ENCODE peak calls at places on chromosomes 2 and 18, in seven cellular contexts. G, B, L, A, H, Q and Z are unnamed samples.

GRCh38 chr2:238279324-238279682 is 9.1 kb downstream of the PER2 start:
- DNase-seq in B (no peak), Q (no peak), A (no peak), H (no peak), G (no peak), L (no peak), Z (no peak)

GRCh38 chr2:112020561-112020960 is 34.5 kb upstream of the TMEM87B start:
- DNase-seq in L (peak), B (no peak), A (no peak), G (no peak), H (no peak), Q (no peak), Z (no peak)

GRCh38 chr2:675982-676646 is 1.1 kb downstream of the TMEM18 start:
- DNase-seq in A (peak), H (peak), G (no peak), B (no peak), L (peak), Q (no peak), Z (peak)

GRCh38 chr2:203648273-203648672 is 58.2 kb upstream of the CD28 start:
- DNase-seq in G (no peak), B (no peak), A (no peak), H (no peak), Q (no peak), L (no peak), Z (no peak)

GRCh38 chr2:181430406-181431199 is 26.6 kb upstream of the ITGA4 start:
- DNase-seq in L (no peak), A (peak), B (no peak), Q (no peak), G (no peak), H (no peak), Z (no peak)

GRCh38 chr2:144471316-144472045 is 48.4 kb downstream of the ZEB2 start:
- DNase-seq in H (no peak), L (no peak), Q (no peak), A (peak), G (no peak), B (no peak), Z (peak)

GRCh38 chr2:79585701-79586428 is 73.0 kb downstream of the CTNNA2 start:
- DNase-seq in A (no peak), B (no peak), Q (no peak), H (peak), L (peak), G (no peak), Z (no peak)

GRCh38 chr18:59691996-59692395 is 5.2 kb downstream of the CCBE1 start:
- DNase-seq in G (no peak), A (no peak), Q (no peak), H (no peak), L (no peak), B (no peak), Z (no peak)

GRCh38 chr2:133240505-133241230 is 327.6 kb downstream of the NCKAP5 start:
- DNase-seq in G (no peak), A (no peak), B (no peak), H (peak), Q (no peak), L (no peak), Z (no peak)

GRCh38 chr2:106085441-106085911 is 108.6 kb downstream of the UXS1 start:
- DNase-seq in L (no peak), H (no peak), A (peak), Q (no peak), G (no peak), B (no peak), Z (no peak)
- TF ChIP-seq CTCF in L (no peak), H (peak), A (peak), Q (peak), G (peak), B (peak), Z (peak)

DNA sequence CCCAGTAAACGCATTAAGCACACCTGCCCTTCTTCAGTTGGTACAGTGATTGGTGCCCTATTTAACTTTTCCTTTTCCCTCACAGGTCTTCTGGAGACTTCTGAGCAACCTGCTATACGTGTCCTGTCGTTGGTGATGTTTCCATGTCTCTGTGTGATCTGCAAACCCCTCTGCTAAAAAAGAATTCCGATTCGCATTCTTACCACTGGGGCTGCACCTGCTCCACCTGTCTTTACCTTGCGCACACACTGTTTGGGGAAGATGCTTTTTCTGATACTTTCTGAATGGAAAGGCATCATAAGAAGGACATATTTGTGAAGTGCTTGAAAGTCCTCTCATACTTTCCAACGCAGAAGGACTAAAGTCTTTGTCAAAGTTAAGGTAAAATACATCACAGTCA is 323.9 kb upstream of the SOX11 start:
- DNase-seq in G (no peak), H (no peak), L (no peak), B (no peak), A (no peak), Q (no peak), Z (no peak)
- TF ChIP-seq CTCF in G (no peak), H (no peak), L (no peak), B (no peak), A (no peak), Q (no peak), Z (no peak)

DNA sequence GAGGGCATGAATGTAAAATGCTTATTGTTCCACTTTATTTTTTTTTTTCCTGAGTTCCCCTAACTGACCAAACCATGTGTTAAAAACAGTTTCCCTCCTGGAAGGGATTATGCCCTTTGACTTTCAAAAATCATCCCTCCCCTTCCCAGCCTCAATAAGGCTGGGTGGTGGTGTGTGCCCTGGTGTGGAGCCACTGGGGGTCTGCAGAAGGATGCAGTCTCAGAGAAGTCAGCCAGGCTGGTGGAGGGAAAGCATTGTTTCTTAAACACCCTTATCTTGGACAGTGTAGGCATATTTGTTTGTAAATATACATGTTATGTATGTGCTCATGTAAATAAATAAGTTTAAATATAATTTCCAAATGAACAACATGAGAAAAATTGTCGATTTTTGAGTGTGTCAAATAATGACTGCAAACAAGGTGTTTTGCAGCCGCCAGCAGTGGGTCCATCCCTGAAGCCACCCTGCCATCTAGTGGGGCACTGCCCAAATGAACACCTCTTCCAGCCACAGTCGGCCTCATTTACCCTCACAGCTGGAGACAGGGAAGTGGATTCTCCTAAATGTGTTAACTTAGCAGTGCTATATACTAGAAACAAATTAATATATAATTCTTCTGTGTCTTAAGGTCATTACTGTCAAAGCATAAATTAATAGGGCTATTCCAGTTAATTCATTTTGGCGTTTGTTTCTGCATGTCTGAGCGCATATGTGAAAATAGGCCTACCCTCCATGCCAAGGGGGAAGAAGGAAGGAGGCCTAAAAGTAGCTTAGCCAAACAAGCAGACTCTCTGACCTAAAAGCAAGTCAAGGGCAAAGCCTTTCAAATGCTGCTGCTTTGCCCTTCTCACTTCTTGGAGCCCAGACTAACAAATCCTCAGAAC is 209.6 kb upstream of the PIK3C3 start:
- DNase-seq in H (peak), G (no peak), B (peak), Q (peak), A (peak), L (peak), Z (peak)
- TF ChIP-seq CTCF in H (peak), G (peak), B (peak), Q (peak), A (peak), L (peak), Z (peak)

GRCh38 chr2:71555798-71556454 is 102.6 kb downstream of the DYSF start:
- DNase-seq in H (no peak), Q (no peak), A (no peak), G (no peak), L (no peak), B (no peak), Z (no peak)
- TF ChIP-seq CTCF in H (no peak), Q (no peak), A (no peak), G (no peak), L (no peak), B (no peak), Z (no peak)

DNA sequence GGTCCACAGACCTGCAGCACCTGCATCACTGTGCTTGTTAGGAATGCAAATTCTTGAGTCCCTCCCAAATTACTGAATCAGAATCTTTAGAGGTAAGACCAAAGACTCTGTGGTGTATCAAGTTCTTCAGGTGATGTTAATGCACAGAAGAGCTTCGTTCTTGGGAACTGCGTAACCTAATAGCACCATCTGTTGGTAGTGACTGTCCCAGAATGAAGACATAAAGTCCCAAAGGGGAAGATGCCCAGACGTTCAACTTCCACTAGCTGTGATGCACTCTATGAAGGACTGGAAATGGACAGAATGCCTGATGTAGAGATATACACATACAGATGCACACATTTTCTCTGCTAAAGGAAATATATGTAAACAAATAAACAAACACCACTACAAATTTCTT is 576.0 kb downstream of the LRP1B start:
- DNase-seq in Q (no peak), L (peak), H (peak), A (no peak), G (no peak), B (no peak), Z (peak)
- TF ChIP-seq CTCF in Q (peak), L (peak), H (peak), A (no peak), G (peak), B (peak), Z (peak)

DNA sequence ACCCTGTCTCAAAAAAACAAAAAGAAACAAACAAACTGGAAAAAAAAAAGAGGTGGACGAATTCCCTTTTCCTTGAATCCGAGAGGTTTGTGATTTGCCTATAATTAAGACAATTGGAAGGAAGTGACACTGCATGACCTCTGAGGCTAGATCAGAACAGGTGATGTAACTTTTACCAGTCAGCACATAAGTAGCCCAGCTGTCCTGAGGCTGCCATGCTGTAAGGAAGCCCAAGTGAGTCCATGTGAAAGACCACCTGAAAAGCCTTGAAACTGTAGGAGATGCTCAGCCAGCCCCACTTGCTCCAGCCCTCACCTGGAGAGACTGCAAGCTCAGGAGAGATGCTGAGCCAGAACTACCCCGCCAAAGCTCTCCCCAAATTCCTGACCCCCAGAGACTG is 166.8 kb downstream of the TGIF1 start:
- DNase-seq in A (no peak), B (no peak), Q (no peak), H (no peak), G (no peak), L (no peak), Z (no peak)
- TF ChIP-seq CTCF in A (no peak), B (no peak), Q (no peak), H (no peak), G (no peak), L (no peak), Z (no peak)

DNA sequence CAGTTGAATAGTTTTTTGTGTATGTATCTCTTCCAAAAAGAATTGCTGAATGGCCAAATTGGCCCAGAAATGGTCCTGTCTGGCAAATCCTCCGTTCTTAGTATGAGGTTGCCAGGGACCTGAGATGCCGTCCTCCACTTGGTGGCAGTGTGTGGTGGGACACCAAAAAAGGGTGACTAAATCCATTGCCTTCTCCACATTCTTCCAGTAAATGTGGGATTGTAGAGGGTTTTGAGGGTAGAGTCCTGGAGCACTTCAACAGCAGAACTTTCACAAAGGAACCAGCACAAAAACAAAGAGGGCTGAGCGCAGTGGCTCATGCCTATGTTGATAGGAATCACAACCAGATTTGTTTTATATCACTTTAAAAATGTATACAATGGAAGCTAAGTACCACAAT is 199.9 kb downstream of the BCL2 start:
- DNase-seq in B (no peak), G (no peak), Q (no peak), H (peak), A (peak), L (peak), Z (no peak)
- TF ChIP-seq CTCF in B (peak), G (peak), Q (peak), H (peak), A (peak), L (peak), Z (peak)

GRCh38 chr2:240889601-240890560 is 6.1 kb downstream of the MAB21L4 start:
- DNase-seq in G (no peak), Q (peak), H (no peak), B (no peak), L (no peak), A (no peak), Z (no peak)
- TF ChIP-seq CTCF in G (no peak), Q (no peak), H (no peak), B (no peak), L (no peak), A (no peak), Z (no peak)